ENCODE peak calls at places on chromosome 10, in six cellular contexts. One of them, this sample, is unnamed.

GRCh38 chr10:70292016-70292415 is 8.2 kb upstream of the NPFFR1 start:
- DNase-seq in uterus: no peak
- DNase-seq in NCI-H1105 treated with DMSO at 0.1 percent for 48 hours: no peak
- DNase-seq in H9: no peak
- DNase-seq in stimulated activated CD4-positive, alpha-beta T cell treated with anti-CD3 and anti-CD28 coated beads, Interleukin-4, amount 100 ng/mL, for 4 hours: no peak
- DNase-seq in Right ventricle myocardium superior: no peak
- DNase-seq in this sample: no peak

GRCh38 chr10:11539191-11539868 is 72.1 kb downstream of the USP6NL start:
- DNase-seq in uterus: no peak
- DNase-seq in NCI-H1105 treated with DMSO at 0.1 percent for 48 hours: no peak
- DNase-seq in H9: no peak
- DNase-seq in stimulated activated CD4-positive, alpha-beta T cell treated with anti-CD3 and anti-CD28 coated beads, Interleukin-4, amount 100 ng/mL, for 4 hours: no peak
- DNase-seq in Right ventricle myocardium superior: no peak
- DNase-seq in this sample: no peak

GRCh38 chr10:113680172-113681111 is 730 bp downstream of the CASP7 start:
- DNase-seq in uterus: peak; percentile 30
- DNase-seq in NCI-H1105 treated with DMSO at 0.1 percent for 48 hours: peak; percentile 20
- DNase-seq in H9: no peak
- DNase-seq in stimulated activated CD4-positive, alpha-beta T cell treated with anti-CD3 and anti-CD28 coated beads, Interleukin-4, amount 100 ng/mL, for 4 hours: peak; percentile 21
- DNase-seq in Right ventricle myocardium superior: peak; percentile 55
- DNase-seq in this sample: peak; percentile 26

GRCh38 chr10:108290823-108291222 is 1126.3 kb upstream of the SORCS1 start:
- DNase-seq in uterus: no peak
- DNase-seq in NCI-H1105 treated with DMSO at 0.1 percent for 48 hours: no peak
- DNase-seq in H9: no peak
- DNase-seq in stimulated activated CD4-positive, alpha-beta T cell treated with anti-CD3 and anti-CD28 coated beads, Interleukin-4, amount 100 ng/mL, for 4 hours: no peak
- DNase-seq in Right ventricle myocardium superior: no peak
- DNase-seq in this sample: no peak

GRCh38 chr10:113480081-113480360 is 72.8 kb upstream of the HABP2 start:
- DNase-seq in uterus: no peak
- DNase-seq in NCI-H1105 treated with DMSO at 0.1 percent for 48 hours: no peak
- DNase-seq in H9: no peak
- DNase-seq in stimulated activated CD4-positive, alpha-beta T cell treated with anti-CD3 and anti-CD28 coated beads, Interleukin-4, amount 100 ng/mL, for 4 hours: no peak
- DNase-seq in Right ventricle myocardium superior: no peak
- DNase-seq in this sample: no peak

GRCh38 chr10:79608505-79609375 is 2.0 kb upstream of the SFTPA1 start:
- DNase-seq in uterus: peak; percentile 23
- DNase-seq in NCI-H1105 treated with DMSO at 0.1 percent for 48 hours: peak; percentile 1
- DNase-seq in H9: peak; percentile 68
- DNase-seq in stimulated activated CD4-positive, alpha-beta T cell treated with anti-CD3 and anti-CD28 coated beads, Interleukin-4, amount 100 ng/mL, for 4 hours: peak; percentile 16
- DNase-seq in Right ventricle myocardium superior: no peak
- DNase-seq in this sample: no peak

GRCh38 chr10:88934900-88935672 is 17.5 kb downstream of the ACTA2 start:
- DNase-seq in uterus: peak; percentile 78
- DNase-seq in NCI-H1105 treated with DMSO at 0.1 percent for 48 hours: peak; percentile 77
- DNase-seq in H9: peak; percentile 76
- DNase-seq in stimulated activated CD4-positive, alpha-beta T cell treated with anti-CD3 and anti-CD28 coated beads, Interleukin-4, amount 100 ng/mL, for 4 hours: peak; percentile 60
- DNase-seq in Right ventricle myocardium superior: peak; percentile 73
- DNase-seq in this sample: peak; percentile 55

GRCh38 chr10:97572214-97572989 is at the start of gene ANKRD2:
- DNase-seq in uterus: peak; percentile 71
- DNase-seq in NCI-H1105 treated with DMSO at 0.1 percent for 48 hours: no peak
- DNase-seq in H9: peak; percentile 92
- DNase-seq in stimulated activated CD4-positive, alpha-beta T cell treated with anti-CD3 and anti-CD28 coated beads, Interleukin-4, amount 100 ng/mL, for 4 hours: peak; percentile 38
- DNase-seq in Right ventricle myocardium superior: peak; percentile 88
- DNase-seq in this sample: peak; percentile 56

GRCh38 chr10:32159264-32159663 is 103.0 kb upstream of the KIF5B start:
- DNase-seq in uterus: no peak
- DNase-seq in NCI-H1105 treated with DMSO at 0.1 percent for 48 hours: no peak
- DNase-seq in H9: no peak
- DNase-seq in stimulated activated CD4-positive, alpha-beta T cell treated with anti-CD3 and anti-CD28 coated beads, Interleukin-4, amount 100 ng/mL, for 4 hours: no peak
- DNase-seq in Right ventricle myocardium superior: peak; percentile 7
- DNase-seq in this sample: no peak

GRCh38 chr10:2508971-2509605 is 558.3 kb upstream of the PFKP start:
- DNase-seq in uterus: no peak
- DNase-seq in NCI-H1105 treated with DMSO at 0.1 percent for 48 hours: no peak
- DNase-seq in H9: no peak
- DNase-seq in stimulated activated CD4-positive, alpha-beta T cell treated with anti-CD3 and anti-CD28 coated beads, Interleukin-4, amount 100 ng/mL, for 4 hours: no peak
- DNase-seq in Right ventricle myocardium superior: no peak
- DNase-seq in this sample: peak; percentile 10

GRCh38 chr10:96665306-96665705 is 55.0 kb downstream of the PIK3AP1 start:
- DNase-seq in uterus: no peak
- DNase-seq in NCI-H1105 treated with DMSO at 0.1 percent for 48 hours: no peak
- DNase-seq in H9: no peak
- DNase-seq in stimulated activated CD4-positive, alpha-beta T cell treated with anti-CD3 and anti-CD28 coated beads, Interleukin-4, amount 100 ng/mL, for 4 hours: no peak
- DNase-seq in Right ventricle myocardium superior: no peak
- DNase-seq in this sample: no peak

GRCh38 chr10:29057712-29058426 is 231.0 kb upstream of the LYZL1 start:
- DNase-seq in uterus: no peak
- DNase-seq in NCI-H1105 treated with DMSO at 0.1 percent for 48 hours: no peak
- DNase-seq in H9: no peak
- DNase-seq in stimulated activated CD4-positive, alpha-beta T cell treated with anti-CD3 and anti-CD28 coated beads, Interleukin-4, amount 100 ng/mL, for 4 hours: no peak
- DNase-seq in Right ventricle myocardium superior: no peak
- DNase-seq in this sample: no peak

GRCh38 chr10:44010873-44011602 is 362.4 kb upstream of the ZNF32 start:
- DNase-seq in uterus: no peak
- DNase-seq in NCI-H1105 treated with DMSO at 0.1 percent for 48 hours: no peak
- DNase-seq in H9: no peak
- DNase-seq in stimulated activated CD4-positive, alpha-beta T cell treated with anti-CD3 and anti-CD28 coated beads, Interleukin-4, amount 100 ng/mL, for 4 hours: no peak
- DNase-seq in Right ventricle myocardium superior: peak; percentile 64
- DNase-seq in this sample: no peak

GRCh38 chr10:59099536-59099935 is 76.9 kb upstream of the PHYHIPL start:
- DNase-seq in uterus: no peak
- DNase-seq in NCI-H1105 treated with DMSO at 0.1 percent for 48 hours: peak; percentile 15
- DNase-seq in H9: no peak
- DNase-seq in stimulated activated CD4-positive, alpha-beta T cell treated with anti-CD3 and anti-CD28 coated beads, Interleukin-4, amount 100 ng/mL, for 4 hours: no peak
- DNase-seq in Right ventricle myocardium superior: no peak
- DNase-seq in this sample: no peak